ENCODE peak calls at places on chromosomes 5 and 9, in eight cellular contexts. T is foreskin fibroblast; K is cardiac fibroblast; G is aorta; M is AG10803; Z is left ventricle myocardium inferior; I is CD4-positive, alpha-beta memory T cell; U is HAP-1. Q is an unnamed sample.

GRCh38 chr9:8784813-8785212 is 985.2 kb upstream of the DMAC1 start:
- DNase-seq in T (no peak), K (no peak), G (no peak), M (no peak), Z (no peak), I (no peak), U (no peak), Q (no peak)

GRCh38 chr9:20207161-20207560 is 415.1 kb downstream of the MLLT3 start:
- DNase-seq in T (peak), K (no peak), G (no peak), M (no peak), Z (no peak), I (no peak), U (no peak), Q (no peak)

GRCh38 chr5:14676320-14676719 is 11.8 kb downstream of the OTULIN start:
- DNase-seq in T (no peak), K (peak), G (peak), M (peak), Z (no peak), I (no peak), U (no peak), Q (no peak)

GRCh38 chr5:112784726-112785125 is 47.0 kb downstream of the APC start:
- DNase-seq in T (no peak), K (peak), G (no peak), M (peak), Z (no peak), I (no peak), U (no peak), Q (peak)

GRCh38 chr5:93385665-93386064 is 195.4 kb downstream of the NR2F1-AS1 start:
- DNase-seq in T (peak), K (peak), G (no peak), M (peak), Z (no peak), I (no peak), U (peak), Q (no peak)

GRCh38 chr5:17720070-17720469 is 85.8 kb downstream of the TAF11L14 start:
- DNase-seq in T (no peak), K (no peak), G (no peak), M (no peak), Z (no peak), I (no peak), U (no peak), Q (no peak)

GRCh38 chr9:130920762-130921482 is 18.1 kb downstream of the FIBCD1 start:
- DNase-seq in T (no peak), K (no peak), G (no peak), M (no peak), Z (no peak), I (no peak), U (no peak), Q (no peak)

GRCh38 chr5:87150630-87151029 is 117.1 kb upstream of the RASA1 start:
- DNase-seq in T (no peak), K (no peak), G (no peak), M (no peak), Z (no peak), I (no peak), U (no peak), Q (no peak)

GRCh38 chr5:133129192-133129748 is 77.5 kb downstream of the HSPA4 start:
- DNase-seq in T (no peak), K (no peak), G (no peak), M (no peak), Z (no peak), I (no peak), U (no peak), Q (no peak)

GRCh38 chr9:86713970-86714369 is 233.3 kb downstream of the GAS1 start:
- DNase-seq in T (peak), K (peak), G (no peak), M (peak), Z (no peak), I (no peak), U (no peak), Q (no peak)

GRCh38 chr9:92723801-92724323 is 40.8 kb downstream of the BICD2 start:
- DNase-seq in T (no peak), K (no peak), G (no peak), M (no peak), Z (no peak), I (no peak), U (no peak), Q (no peak)

GRCh38 chr5:131394128-131394527 is 130.3 kb downstream of the CDC42SE2 start:
- DNase-seq in T (no peak), K (peak), G (no peak), M (no peak), Z (no peak), I (peak), U (no peak), Q (peak)

GRCh38 chr9:14027114-14027812 is 286.7 kb downstream of the NFIB start:
- DNase-seq in T (no peak), K (peak), G (peak), M (no peak), Z (peak), I (no peak), U (no peak), Q (peak)

GRCh38 chr5:40736103-40736875 is 19.5 kb downstream of the TTC33 start:
- DNase-seq in T (peak), K (peak), G (no peak), M (peak), Z (no peak), I (peak), U (peak), Q (peak)

GRCh38 chr5:10451137-10451824 is 9.6 kb downstream of the ROPN1L start:
- DNase-seq in T (no peak), K (no peak), G (no peak), M (no peak), Z (no peak), I (no peak), U (no peak), Q (no peak)

GRCh38 chr5:5246736-5247135 is 106.6 kb downstream of the ADAMTS16 start:
- DNase-seq in T (no peak), K (no peak), G (no peak), M (no peak), Z (no peak), I (no peak), U (no peak), Q (no peak)

GRCh38 chr9:87097238-87097637 is 149.9 kb upstream of the GAS1 start:
- DNase-seq in T (no peak), K (no peak), G (no peak), M (no peak), Z (no peak), I (no peak), U (no peak), Q (no peak)

GRCh38 chr5:37532976-37533740 is 154.0 kb downstream of the WDR70 start:
- DNase-seq in T (no peak), K (no peak), G (no peak), M (no peak), Z (no peak), I (no peak), U (no peak), Q (no peak)

GRCh38 chr5:77867194-77867691 is 91.1 kb upstream of the TBCA start:
- DNase-seq in T (no peak), K (peak), G (no peak), M (peak), Z (no peak), I (no peak), U (peak), Q (no peak)

GRCh38 chr9:131959056-131959455 is 120.6 kb downstream of the MED27 start:
- DNase-seq in T (no peak), K (no peak), G (no peak), M (no peak), Z (no peak), I (no peak), U (no peak), Q (no peak)

GRCh38 chr9:27369591-27369990 is 72.6 kb upstream of the EQTN start:
- DNase-seq in T (no peak), K (no peak), G (no peak), M (no peak), Z (no peak), I (no peak), U (no peak), Q (no peak)

GRCh38 chr5:60489377-60489776 is 210.6 kb downstream of the DEPDC1B start:
- DNase-seq in T (no peak), K (no peak), G (no peak), M (no peak), Z (no peak), I (no peak), U (no peak), Q (no peak)

GRCh38 chr5:116703923-116704322 is 129.3 kb upstream of the SEMA6A start:
- DNase-seq in T (no peak), K (no peak), G (no peak), M (no peak), Z (no peak), I (no peak), U (no peak), Q (no peak)

GRCh38 chr5:168686837-168687236 is 107.7 kb upstream of the PANK3 start:
- DNase-seq in T (no peak), K (no peak), G (no peak), M (no peak), Z (no peak), I (no peak), U (no peak), Q (no peak)

GRCh38 chr9:120477534-120478001 is 102.4 kb downstream of the CDK5RAP2 start:
- DNase-seq in T (peak), K (peak), G (peak), M (peak), Z (peak), I (no peak), U (peak), Q (peak)

GRCh38 chr9:13278368-13279246 is 885 bp downstream of the MPDZ start:
- DNase-seq in T (peak), K (peak), G (peak), M (peak), Z (peak), I (no peak), U (peak), Q (peak)

GRCh38 chr9:109166771-109167601 is at the start of gene FRRS1L:
- DNase-seq in T (no peak), K (no peak), G (no peak), M (no peak), Z (no peak), I (no peak), U (no peak), Q (peak)

GRCh38 chr9:112496074-112496722 is 9.6 kb downstream of the KIAA1958 start:
- DNase-seq in T (no peak), K (peak), G (no peak), M (no peak), Z (no peak), I (no peak), U (no peak), Q (no peak)

GRCh38 chr5:2353871-2354440 is 397.5 kb downstream of the IRX2 start:
- DNase-seq in T (no peak), K (no peak), G (no peak), M (no peak), Z (no peak), I (no peak), U (no peak), Q (no peak)

GRCh38 chr5:166596043-166596442 is 1695.4 kb upstream of the WWC1 start:
- DNase-seq in T (no peak), K (no peak), G (no peak), M (no peak), Z (no peak), I (no peak), U (no peak), Q (no peak)

GRCh38 chr5:180080670-180081280 is 9.2 kb upstream of the RNF130 start:
- DNase-seq in T (no peak), K (no peak), G (peak), M (no peak), Z (no peak), I (peak), U (no peak), Q (no peak)

GRCh38 chr5:133783481-133783880 is 171.1 kb upstream of the FSTL4 start:
- DNase-seq in T (no peak), K (no peak), G (no peak), M (no peak), Z (no peak), I (no peak), U (no peak), Q (no peak)

GRCh38 chr5:111961867-111962266 is 204.9 kb upstream of the NREP start:
- DNase-seq in T (no peak), K (peak), G (no peak), M (no peak), Z (no peak), I (no peak), U (no peak), Q (no peak)

GRCh38 chr9:125433461-125434001 is 171.9 kb downstream of the GAPVD1 start:
- DNase-seq in T (peak), K (no peak), G (peak), M (peak), Z (no peak), I (no peak), U (no peak), Q (no peak)

GRCh38 chr5:40486437-40487270 is 193.1 kb upstream of the PTGER4 start:
- DNase-seq in T (no peak), K (no peak), G (peak), M (no peak), Z (no peak), I (peak), U (no peak), Q (peak)

GRCh38 chr9:77896269-77897245 is 135.1 kb downstream of the GNAQ start:
- DNase-seq in T (no peak), K (no peak), G (no peak), M (no peak), Z (no peak), I (no peak), U (no peak), Q (no peak)

GRCh38 chr9:89482950-89483349 is 15.0 kb downstream of the SEMA4D start:
- DNase-seq in T (no peak), K (no peak), G (no peak), M (no peak), Z (no peak), I (no peak), U (no peak), Q (no peak)

DNA sequence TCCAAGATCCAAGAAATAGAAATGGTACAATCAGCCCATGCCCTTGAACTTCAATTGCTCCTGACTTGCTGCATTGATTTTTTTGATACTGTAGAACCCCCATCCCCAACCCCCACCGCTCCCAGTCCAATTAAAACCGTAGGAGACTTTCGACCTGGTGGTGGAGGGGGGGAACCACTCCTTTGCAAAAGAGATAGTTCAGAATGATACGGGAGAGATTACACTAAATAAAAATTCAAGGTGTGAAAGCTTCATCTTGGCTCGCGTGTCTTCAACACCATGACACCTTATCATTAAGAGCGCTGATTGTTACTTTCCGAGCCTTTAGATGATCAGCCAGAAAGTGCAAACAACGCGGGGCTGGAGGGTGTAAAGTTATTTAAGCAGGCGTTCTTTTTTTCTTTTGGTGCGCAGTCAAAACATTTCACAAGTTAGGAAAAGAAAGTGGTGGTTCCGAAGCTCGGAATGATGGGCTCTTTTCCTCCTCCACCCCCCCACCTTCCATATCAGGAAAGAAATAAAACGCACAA is 1.3 kb upstream of the ZNF462 start:
- DNase-seq in T (no peak), K (no peak), G (no peak), M (no peak), Z (no peak), I (no peak), U (no peak), Q (no peak)
- H3K4me3 ChIP-seq in T (peak), K (peak), G (peak), M (peak), Z (peak), I (no peak), U (no peak), Q (peak)

DNA sequence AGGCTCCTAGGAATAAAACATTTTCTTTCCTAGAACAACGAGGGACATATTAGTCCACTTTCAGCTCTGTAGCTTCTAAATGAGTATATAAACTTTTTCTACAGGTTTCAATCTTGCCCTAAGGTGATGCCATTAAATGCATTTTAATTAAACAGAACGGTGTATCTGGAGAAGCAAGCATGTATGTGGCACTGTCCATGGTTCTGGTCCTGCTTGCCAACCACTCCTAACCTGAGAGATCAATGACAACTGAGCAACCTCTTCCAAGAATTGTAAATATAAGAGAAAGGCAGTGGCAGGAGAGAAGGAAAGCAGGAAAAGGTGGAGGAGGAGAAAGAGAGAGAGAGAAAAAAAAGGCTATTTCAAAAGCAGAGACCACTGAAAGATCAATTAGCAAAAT is 95.6 kb upstream of the SPOCK1 start:
- DNase-seq in T (no peak), K (peak), G (no peak), M (no peak), Z (no peak), I (no peak), U (no peak), Q (no peak)
- H3K4me3 ChIP-seq in T (no peak), K (no peak), G (no peak), M (no peak), Z (no peak), I (no peak), U (no peak), Q (no peak)

GRCh38 chr9:133609311-133610098 is at the start of gene FAM163B:
- DNase-seq in T (peak), K (peak), G (no peak), M (peak), Z (peak), I (peak), U (no peak), Q (peak)
- H3K4me3 ChIP-seq in T (no peak), K (no peak), G (no peak), M (no peak), Z (peak), I (no peak), U (no peak), Q (no peak)

GRCh38 chr5:170303564-170303963 is 6.0 kb upstream of the LCP2 start:
- DNase-seq in T (no peak), K (no peak), G (no peak), M (no peak), Z (no peak), I (no peak), U (no peak), Q (no peak)

GRCh38 chr5:170301901-170302728 is 4.5 kb upstream of the LCP2 start:
- DNase-seq in T (no peak), K (no peak), G (no peak), M (no peak), Z (no peak), I (no peak), U (no peak), Q (no peak)

GRCh38 chr5:170301149-170301548 is 3.6 kb upstream of the LCP2 start:
- DNase-seq in T (no peak), K (no peak), G (no peak), M (no peak), Z (no peak), I (no peak), U (no peak), Q (no peak)

GRCh38 chr5:170305016-170305645 is 7.6 kb upstream of the LCP2 start:
- DNase-seq in T (no peak), K (no peak), G (no peak), M (no peak), Z (no peak), I (no peak), U (no peak), Q (no peak)

GRCh38 chr5:170302729-170303501 is 5.3 kb upstream of the LCP2 start:
- DNase-seq in T (no peak), K (peak), G (peak), M (no peak), Z (peak), I (peak), U (no peak), Q (no peak)
- H3K4me3 ChIP-seq in T (no peak), K (no peak), G (no peak), M (no peak), Z (no peak), I (peak), U (no peak), Q (no peak)

Q was measured in hepatocyte.